ENCODE peak calls at places on chromosomes 4 and X, in six cellular contexts. K, C, Q, W, R and O are unnamed samples.
A peak's percentile ranks its signal among the peaks of the same experiment; 100 is the strongest.

GRCh38 chr4:184019084-184019483 is 114.0 kb downstream of the STOX2 start:
- DNase-seq in K (no peak), C (no peak), Q (no peak), W (no peak), R (no peak), O (no peak)

GRCh38 chrX:104707572-104707971 is 141.6 kb downstream of the IL1RAPL2 start:
- DNase-seq in K (no peak), C (no peak), Q (no peak), W (no peak), R (no peak), O (no peak)

GRCh38 chr4:60656171-60656570 is 544.0 kb upstream of the ADGRL3 start:
- DNase-seq in K (no peak), C (no peak), Q (no peak), W (no peak), R (no peak), O (no peak)

GRCh38 chr4:150234246-150234645 is 156.0 kb downstream of the DCLK2 start:
- DNase-seq in K (no peak), C (no peak), Q (no peak), W (no peak), R (no peak), O (no peak)

GRCh38 chr4:188822698-188823097 is 683.5 kb downstream of the TRIML1 start:
- DNase-seq in K (no peak), C (no peak), Q (peak; percentile 3), W (no peak), R (peak; percentile 67), O (no peak)

GRCh38 chrX:68697465-68698125 is 50.1 kb downstream of the STARD8 start:
- DNase-seq in K (no peak), C (no peak), Q (no peak), W (no peak), R (no peak), O (peak; percentile 53)

GRCh38 chrX:114798902-114799301 is 215.0 kb downstream of the HTR2C start:
- DNase-seq in K (no peak), C (no peak), Q (no peak), W (no peak), R (no peak), O (no peak)

GRCh38 chr4:114087596-114088230 is 108.3 kb upstream of the ARSJ start:
- DNase-seq in K (peak; percentile 22), C (no peak), Q (no peak), W (no peak), R (no peak), O (peak; percentile 85)

GRCh38 chr4:163332526-163333405 is at the start of gene NPY1R:
- DNase-seq in K (peak; percentile 51), C (peak; percentile 59), Q (peak; percentile 78), W (no peak), R (peak; percentile 82), O (peak; percentile 80)

GRCh38 chr4:179666226-179666625 is 2224.0 kb upstream of the AGA start:
- DNase-seq in K (no peak), C (no peak), Q (no peak), W (no peak), R (no peak), O (no peak)

GRCh38 chr4:149293233-149293632 is 522.4 kb downstream of the IQCM start:
- DNase-seq in K (no peak), C (no peak), Q (no peak), W (no peak), R (no peak), O (no peak)

GRCh38 chr4:152724494-152724893 is 44.7 kb upstream of the TMEM154 start:
- DNase-seq in K (no peak), C (no peak), Q (no peak), W (no peak), R (no peak), O (no peak)

GRCh38 chr4:155582971-155583437 is 83.6 kb upstream of the GUCY1A1 start:
- DNase-seq in K (peak; percentile 27), C (no peak), Q (peak; percentile 16), W (no peak), R (no peak), O (peak; percentile 91)

GRCh38 chr4:153393397-153393796 is 48.9 kb downstream of the MND1 start:
- DNase-seq in K (peak; percentile 57), C (peak; percentile 24), Q (no peak), W (no peak), R (no peak), O (no peak)

GRCh38 chrX:114599305-114599704 is 15.4 kb downstream of the HTR2C start:
- DNase-seq in K (no peak), C (no peak), Q (no peak), W (no peak), R (no peak), O (no peak)

GRCh38 chr4:7158081-7158750 is 34.1 kb upstream of the SORCS2 start:
- DNase-seq in K (no peak), C (peak; percentile 4), Q (no peak), W (no peak), R (no peak), O (no peak)

GRCh38 chr4:168183717-168184571 is 91.6 kb downstream of the ANXA10 start:
- DNase-seq in K (peak; percentile 10), C (no peak), Q (no peak), W (no peak), R (no peak), O (peak; percentile 65)